ENCODE peak calls at places on chromosome 20, in four cellular contexts. J is GM12865; H is stimulated activated CD4-positive, alpha-beta T cell treated with anti-CD3 and anti-CD28 coated beads, Interleukin-2, amount 100 ng/mL, for 24 hours; F is activated naive CD8-positive, alpha-beta T cell treated with anti-CD3 and anti-CD28 coated beads, Interleukin-2, amount 50 U/mL, for 16 hours. E is an unnamed sample.

GRCh38 chr20:32138921-32139320 is 29.4 kb downstream of the TM9SF4 start:
- DNase-seq in F (no peak), H (no peak), J (no peak), E (no peak)

GRCh38 chr20:36613974-36614373 is 8.4 kb downstream of the RAB5IF start:
- DNase-seq in J (no peak), H (no peak), F (no peak), E (no peak)

GRCh38 chr20:6831461-6831860 is 64.0 kb downstream of the BMP2 start:
- DNase-seq in J (no peak), H (no peak), F (no peak), E (no peak)

GRCh38 chr20:51788822-51789221 is 13.5 kb downstream of the SALL4 start:
- DNase-seq in J (no peak), F (no peak), H (no peak), E (no peak)

GRCh38 chr20:10651227-10651990 is 22.4 kb downstream of the JAG1 start:
- DNase-seq in F (no peak), H (no peak), J (no peak), E (no peak)

GRCh38 chr20:47051936-47052566 is 157.4 kb downstream of the EYA2 start:
- DNase-seq in J (no peak), H (no peak), F (no peak), E (no peak)

GRCh38 chr20:48015136-48015925 is 230.1 kb upstream of the SULF2 start:
- DNase-seq in J (no peak), F (no peak), H (no peak), E (no peak)

GRCh38 chr20:22556565-22557056 is 27.8 kb downstream of the FOXA2 start:
- DNase-seq in J (no peak), F (no peak), H (no peak), E (no peak)

GRCh38 chr20:23397961-23398360 is 23.3 kb downstream of the NAPB start:
- DNase-seq in F (no peak), H (no peak), J (no peak), E (no peak)

GRCh38 chr20:51542894-51543788 is 622 bp upstream of the NFATC2 start:
- DNase-seq in F (no peak), J (no peak), H (no peak), E (no peak)

GRCh38 chr20:46520540-46520939 is 7.2 kb upstream of the ZNF334 start:
- DNase-seq in J (no peak), H (no peak), F (no peak), E (no peak)

GRCh38 chr20:19961298-19961697 is 55.9 kb upstream of the NAA20 start:
- DNase-seq in F (no peak), J (no peak), H (no peak), E (no peak)

GRCh38 chr20:37697314-37697713 is 3.5 kb downstream of the CTNNBL1 start:
- DNase-seq in H (no peak), J (peak; percentile 74), F (no peak), E (no peak)

GRCh38 chr20:39152126-39152525 is 190.0 kb downstream of the DHX35 start:
- DNase-seq in H (no peak), J (no peak), F (no peak), E (no peak)

GRCh38 chr20:44070139-44070900 is 116.7 kb downstream of the JPH2 start:
- DNase-seq in H (no peak), F (no peak), J (no peak), E (peak; percentile 20)

GRCh38 chr20:50330504-50331313 is 140.1 kb downstream of the CEBPB start:
- DNase-seq in J (no peak), H (no peak), F (no peak), E (no peak)

GRCh38 chr20:43096471-43096870 is 93.2 kb downstream of the PTPRT start:
- DNase-seq in J (no peak), H (no peak), F (no peak), E (no peak)

GRCh38 chr20:44646023-44646640 is 5.4 kb downstream of the ADA start:
- DNase-seq in F (no peak), H (no peak), J (peak; percentile 94), E (no peak)